ENCODE peak calls at places on chromosome 1, in nine cellular contexts. S, L, M, W, B, P, U, J and Q are unnamed samples.
A peak's percentile ranks its signal among the peaks of the same experiment; 100 is the strongest.

GRCh38 chr1:28249013-28249870 is 10.1 kb upstream of the SESN2 start:
- DNase-seq in S (peak; percentile 67), L (no peak), M (peak; percentile 59), W (peak; percentile 82), B (peak; percentile 73), P (peak; percentile 65), U (peak; percentile 82), J (peak; percentile 67), Q (no peak)

GRCh38 chr1:107529511-107530149 is 388.8 kb downstream of the NTNG1 start:
- DNase-seq in S (peak; percentile 72), L (peak; percentile 39), M (peak; percentile 50), W (peak; percentile 69), B (peak; percentile 67), P (no peak), U (no peak), J (peak; percentile 31), Q (no peak)

GRCh38 chr1:218350022-218350525 is 4.9 kb downstream of the TGFB2 start:
- DNase-seq in S (no peak), L (no peak), M (peak; percentile 25), W (no peak), B (no peak), P (no peak), U (no peak), J (no peak), Q (no peak)

GRCh38 chr1:24659993-24660665 is 17.0 kb downstream of the SRRM1 start:
- DNase-seq in S (no peak), L (no peak), M (no peak), W (no peak), B (no peak), P (no peak), U (no peak), J (no peak), Q (no peak)

GRCh38 chr1:43766086-43766784 is 58.9 kb downstream of the ST3GAL3 start:
- DNase-seq in S (no peak), L (no peak), M (peak; percentile 31), W (no peak), B (peak; percentile 37), P (no peak), U (peak; percentile 51), J (no peak), Q (no peak)

GRCh38 chr1:200029035-200029623 is 1.6 kb downstream of the NR5A2 start:
- DNase-seq in S (peak; percentile 27), L (no peak), M (peak; percentile 44), W (peak; percentile 72), B (peak; percentile 76), P (no peak), U (no peak), J (no peak), Q (no peak)

GRCh38 chr1:21383785-21384401 is 56.0 kb upstream of the NBPF3 start:
- DNase-seq in S (peak; percentile 20), L (no peak), M (no peak), W (no peak), B (peak; percentile 35), P (no peak), U (no peak), J (no peak), Q (no peak)

GRCh38 chr1:32187850-32188249 is 8.4 kb downstream of the TXLNA start:
- DNase-seq in S (no peak), L (no peak), M (no peak), W (no peak), B (no peak), P (no peak), U (no peak), J (no peak), Q (no peak)

GRCh38 chr1:53559391-53559815 is 100.2 kb downstream of the DMRTB1 start:
- DNase-seq in S (no peak), L (no peak), M (no peak), W (no peak), B (peak; percentile 4), P (no peak), U (no peak), J (no peak), Q (no peak)

GRCh38 chr1:204084247-204084772 is 11.4 kb downstream of the SOX13 start:
- DNase-seq in S (no peak), L (no peak), M (no peak), W (no peak), B (peak; percentile 93), P (peak; percentile 36), U (peak; percentile 56), J (no peak), Q (no peak)

GRCh38 chr1:66571789-66572188 is 37.8 kb downstream of the SGIP1 start:
- DNase-seq in S (no peak), L (no peak), M (no peak), W (peak; percentile 51), B (no peak), P (no peak), U (no peak), J (no peak), Q (no peak)

GRCh38 chr1:145926706-145927072 is 595 bp downstream of the RBM8A start:
- DNase-seq in S (peak; percentile 26), L (no peak), M (no peak), W (peak; percentile 34), B (no peak), P (no peak), U (no peak), J (no peak), Q (no peak)

GRCh38 chr1:148334339-148335130 is 148.6 kb downstream of the PPIAL4G start:
- DNase-seq in S (peak; percentile 98), L (peak; percentile 59), M (peak; percentile 93), W (peak; percentile 81), B (peak; percentile 100), P (peak; percentile 76), U (peak; percentile 90), J (no peak), Q (peak; percentile 74)

GRCh38 chr1:210328032-210328745 is 513 bp upstream of the HHAT start:
- DNase-seq in S (no peak), L (no peak), M (no peak), W (peak; percentile 47), B (peak; percentile 53), P (no peak), U (no peak), J (no peak), Q (no peak)

GRCh38 chr1:151281225-151281968 is 702 bp upstream of the ZNF687 start:
- DNase-seq in S (peak; percentile 99), L (peak; percentile 94), M (peak; percentile 98), W (peak; percentile 95), B (peak; percentile 100), P (peak; percentile 96), U (peak; percentile 97), J (peak; percentile 91), Q (peak; percentile 95)

GRCh38 chr1:119742677-119743076 is 26.0 kb downstream of the HMGCS2 start:
- DNase-seq in S (no peak), L (no peak), M (no peak), W (no peak), B (no peak), P (no peak), U (no peak), J (no peak), Q (no peak)

GRCh38 chr1:244349103-244349531 is 102.6 kb downstream of the ADSS2 start:
- DNase-seq in S (no peak), L (peak; percentile 54), M (no peak), W (peak; percentile 89), B (no peak), P (no peak), U (no peak), J (peak; percentile 75), Q (no peak)

DNA sequence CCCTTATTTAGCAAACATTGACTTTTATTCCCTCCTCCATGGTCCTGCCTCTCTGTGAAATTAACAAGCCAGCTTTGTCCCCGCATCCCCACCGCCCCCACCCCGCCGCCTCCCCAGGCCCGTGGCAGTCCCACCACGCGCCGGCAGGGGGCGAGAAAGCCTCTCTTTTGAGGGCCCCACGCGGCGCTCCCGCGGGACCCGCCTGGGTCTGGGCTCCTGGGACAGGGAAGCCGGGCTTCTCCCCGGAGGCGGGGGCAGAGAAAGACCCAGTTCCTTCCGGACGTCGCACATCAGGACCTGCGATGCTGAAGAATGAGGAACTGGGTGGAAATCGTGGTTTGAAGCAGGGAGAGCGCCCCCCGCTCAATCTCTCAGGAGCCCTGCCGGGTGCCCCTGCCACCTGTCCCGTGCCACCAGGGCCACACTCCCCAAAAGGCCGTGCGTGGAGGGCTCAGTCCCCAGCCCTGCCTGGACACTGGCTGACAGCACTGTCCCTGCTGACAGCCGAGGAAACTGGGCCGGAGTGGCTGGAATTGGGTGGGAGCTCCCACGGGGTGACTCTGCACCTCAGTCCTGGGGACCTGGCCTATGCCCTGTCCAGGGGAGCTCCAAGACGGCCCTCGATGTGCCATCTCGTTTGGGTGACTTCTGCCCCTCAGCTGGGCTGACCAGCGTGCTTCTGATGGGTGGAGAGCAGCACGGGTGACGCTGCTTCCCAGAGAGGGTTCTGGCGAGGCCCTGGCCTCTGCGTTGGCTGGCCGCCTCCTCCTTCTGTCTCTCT is 8.6 kb upstream of the ACTRT2 start:
- DNase-seq in S (no peak), L (no peak), M (peak; percentile 55), W (peak; percentile 98), B (peak; percentile 70), P (peak; percentile 48), U (peak; percentile 40), J (no peak), Q (peak; percentile 63)
- TF ChIP-seq CTCF in S (peak; percentile 42), L (peak; percentile 45), M (peak; percentile 23), W (peak; percentile 36), B (peak; percentile 62), P (peak; percentile 88), U (peak; percentile 21), J (peak; percentile 62), Q (peak; percentile 85)

GRCh38 chr1:83860506-83861221 is 138.3 kb downstream of the TTLL7 start:
- DNase-seq in S (peak; percentile 74), L (no peak), M (peak; percentile 42), W (peak; percentile 79), B (no peak), P (peak; percentile 87), U (peak; percentile 85), J (no peak), Q (peak; percentile 76)
- TF ChIP-seq CTCF in S (peak; percentile 75), L (peak; percentile 68), M (peak; percentile 55), W (peak; percentile 58), B (no peak), P (peak; percentile 86), U (peak; percentile 21), J (peak; percentile 64), Q (peak; percentile 63)

DNA sequence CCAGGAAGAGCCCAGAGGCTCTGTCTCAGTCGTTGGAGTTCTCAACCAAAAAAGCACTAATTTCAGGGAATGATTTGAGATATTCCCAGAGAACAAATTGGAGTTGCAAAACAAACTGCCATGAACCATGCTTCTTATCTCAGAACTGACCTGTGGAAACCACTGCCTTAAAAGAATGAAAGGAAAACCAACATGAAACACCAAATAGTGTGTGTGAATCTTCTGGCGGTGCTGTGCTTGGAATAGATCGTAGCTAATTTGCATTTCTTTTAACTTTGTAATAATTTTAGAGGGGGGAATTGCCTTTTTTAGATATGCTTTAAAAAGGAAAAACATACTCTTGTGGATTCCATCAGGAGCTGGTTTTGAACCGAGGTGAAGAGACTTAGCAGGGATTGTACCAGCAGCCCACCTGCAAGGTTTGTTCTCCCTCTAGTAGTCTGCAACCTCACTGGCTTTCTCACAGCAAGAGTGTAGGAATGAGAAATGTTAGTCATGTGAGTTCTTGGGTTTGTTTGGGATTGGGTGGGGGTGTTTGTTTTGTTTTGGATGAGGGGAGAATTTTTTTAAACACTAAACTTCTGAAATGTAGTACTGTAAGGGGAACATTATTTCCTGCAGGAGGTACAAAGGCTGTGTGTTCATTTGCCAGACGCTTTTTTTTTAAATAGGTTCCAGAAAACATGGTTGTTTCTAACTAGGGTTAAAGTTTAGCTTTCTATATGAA is 45.7 kb upstream of the ANGPTL1 start:
- DNase-seq in S (peak; percentile 16), L (no peak), M (no peak), W (no peak), B (no peak), P (no peak), U (no peak), J (no peak), Q (no peak)
- TF ChIP-seq CTCF in S (no peak), L (no peak), M (no peak), W (no peak), B (no peak), P (no peak), U (no peak), J (no peak), Q (no peak)

GRCh38 chr1:64100791-64101190 is 102.6 kb upstream of the UBE2U start:
- DNase-seq in S (no peak), L (no peak), M (no peak), W (no peak), B (no peak), P (no peak), U (no peak), J (no peak), Q (no peak)
- TF ChIP-seq CTCF in S (no peak), L (no peak), M (no peak), W (no peak), B (no peak), P (no peak), U (no peak), J (no peak), Q (no peak)